ENCODE peak calls at places on chromosomes 2 and 18, in eight cellular contexts. P is fibroblast of the aortic adventitia, M is endodermal cell, G is tibial nerve, J is AG04449, K is fibroblast of lung, X is bronchial epithelial cell, V is lower lobe of right lung. U is an unnamed sample.

GRCh38 chr18:1954583-1955312 is 616.6 kb downstream of the METTL4 start:
- DNase-seq in P (no peak), M (no peak), G (no peak), J (no peak), K (no peak), X (no peak), V (no peak), U (no peak)

GRCh38 chr2:66920415-66920814 is 476.7 kb upstream of the ETAA1 start:
- DNase-seq in P (no peak), M (no peak), G (no peak), J (no peak), K (no peak), X (no peak), V (no peak), U (no peak)

GRCh38 chr2:152336103-152336853 is 1.3 kb downstream of the FMNL2 start:
- DNase-seq in P (peak; percentile 60), M (peak; percentile 80), G (peak; percentile 61), J (no peak), K (peak; percentile 56), X (peak; percentile 48), V (peak; percentile 72), U (no peak)

GRCh38 chr2:134163336-134163735 is 90.5 kb upstream of the MGAT5 start:
- DNase-seq in P (no peak), M (no peak), G (no peak), J (no peak), K (no peak), X (no peak), V (no peak), U (no peak)

GRCh38 chr2:69084492-69084891 is 71.5 kb downstream of the ANTXR1 start:
- DNase-seq in P (no peak), M (no peak), G (no peak), J (no peak), K (no peak), X (no peak), V (no peak), U (no peak)

GRCh38 chr2:172574965-172575364 is 19.1 kb downstream of the PDK1 start:
- DNase-seq in P (no peak), M (no peak), G (no peak), J (no peak), K (no peak), X (no peak), V (no peak), U (no peak)

GRCh38 chr18:22921762-22922161 is 11.4 kb upstream of the RBBP8 start:
- DNase-seq in P (no peak), M (no peak), G (no peak), J (no peak), K (no peak), X (no peak), V (no peak), U (no peak)

GRCh38 chr18:76973512-76974302 is 151.3 kb downstream of the ZNF236 start:
- DNase-seq in P (no peak), M (no peak), G (no peak), J (no peak), K (no peak), X (no peak), V (no peak), U (no peak)

GRCh38 chr2:117785740-117786139 is 28.8 kb upstream of the DDX18 start:
- DNase-seq in P (peak; percentile 53), M (peak; percentile 71), G (no peak), J (no peak), K (peak; percentile 41), X (peak; percentile 53), V (no peak), U (peak; percentile 13)

GRCh38 chr18:3792711-3793110 is 342.7 kb downstream of the TGIF1 start:
- DNase-seq in P (no peak), M (no peak), G (no peak), J (no peak), K (no peak), X (no peak), V (no peak), U (no peak)

GRCh38 chr18:54926593-54927297 is 32.5 kb downstream of the CCDC68 start:
- DNase-seq in P (peak; percentile 64), M (no peak), G (no peak), J (no peak), K (peak; percentile 67), X (peak; percentile 89), V (no peak), U (peak; percentile 18)

GRCh38 chr2:31711737-31712136 is 131.0 kb upstream of the SRD5A2 start:
- DNase-seq in P (no peak), M (no peak), G (no peak), J (no peak), K (no peak), X (peak; percentile 33), V (no peak), U (no peak)

GRCh38 chr2:237592425-237592980 is 2.0 kb upstream of the RAB17 start:
- DNase-seq in P (no peak), M (peak; percentile 51), G (no peak), J (no peak), K (no peak), X (no peak), V (no peak), U (no peak)

GRCh38 chr2:171505374-171505773 is 16.9 kb upstream of the CYBRD1 start:
- DNase-seq in P (peak; percentile 32), M (no peak), G (no peak), J (no peak), K (peak; percentile 65), X (no peak), V (no peak), U (no peak)

GRCh38 chr2:231104115-231104713 is 20.6 kb downstream of the HTR2B start:
- DNase-seq in P (peak; percentile 90), M (peak; percentile 84), G (peak; percentile 57), J (peak; percentile 26), K (peak; percentile 48), X (peak; percentile 56), V (no peak), U (peak; percentile 24)

GRCh38 chr2:207491086-207491485 is 38.7 kb upstream of the CREB1 start:
- DNase-seq in P (no peak), M (no peak), G (no peak), J (no peak), K (no peak), X (no peak), V (no peak), U (no peak)

GRCh38 chr2:113225505-113226259 is 51.9 kb downstream of the PSD4 start:
- DNase-seq in P (no peak), M (peak; percentile 84), G (no peak), J (no peak), K (peak; percentile 82), X (no peak), V (no peak), U (no peak)

GRCh38 chr2:119475225-119475856 is 43.7 kb downstream of the TMEM37 start:
- DNase-seq in P (no peak), M (peak; percentile 79), G (no peak), J (no peak), K (no peak), X (no peak), V (no peak), U (no peak)

GRCh38 chr2:176072292-176072669 is 11.5 kb downstream of the EVX2 start:
- DNase-seq in P (no peak), M (no peak), G (no peak), J (no peak), K (no peak), X (no peak), V (no peak), U (no peak)

GRCh38 chr18:33470229-33470628 is 29.7 kb upstream of the CCDC178 start:
- DNase-seq in P (no peak), M (no peak), G (no peak), J (no peak), K (peak; percentile 88), X (peak; percentile 28), V (no peak), U (no peak)

GRCh38 chr2:31275976-31276375 is 42.0 kb downstream of the EHD3 start:
- DNase-seq in P (no peak), M (no peak), G (no peak), J (no peak), K (no peak), X (no peak), V (no peak), U (no peak)

GRCh38 chr2:467543-467891 is 179.6 kb upstream of the ALKAL2 start:
- DNase-seq in P (no peak), M (no peak), G (no peak), J (no peak), K (no peak), X (no peak), V (no peak), U (no peak)
- TF ChIP-seq CTCF in P (no peak), M (no peak), G (no peak), J (no peak), K (no peak), X (no peak), V (no peak), U (no peak)

DNA sequence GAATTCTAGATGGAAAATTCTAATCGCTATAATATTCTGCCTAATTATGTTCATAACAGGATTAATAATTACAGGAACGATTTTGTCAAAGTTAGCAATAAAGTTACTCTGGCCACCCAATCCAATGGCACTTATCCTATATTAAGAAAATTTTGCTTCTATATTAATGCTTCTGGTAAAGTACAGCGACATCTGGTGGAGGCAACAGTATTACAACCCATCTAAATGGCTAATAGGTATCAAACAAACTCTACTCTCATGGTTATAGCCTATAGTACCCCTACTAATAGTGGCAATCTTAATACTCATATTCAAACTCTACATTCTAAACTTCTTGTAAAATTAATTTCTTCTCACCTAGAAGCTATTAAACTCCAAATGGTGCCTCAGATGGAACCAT is 1084.7 kb upstream of the LRRTM1 start:
- DNase-seq in P (no peak), M (no peak), G (no peak), J (no peak), K (no peak), X (peak; percentile 13), V (no peak), U (no peak)
- TF ChIP-seq CTCF in P (no peak), M (peak; percentile 67), G (no peak), J (no peak), K (peak; percentile 4), X (no peak), V (no peak), U (no peak)

DNA sequence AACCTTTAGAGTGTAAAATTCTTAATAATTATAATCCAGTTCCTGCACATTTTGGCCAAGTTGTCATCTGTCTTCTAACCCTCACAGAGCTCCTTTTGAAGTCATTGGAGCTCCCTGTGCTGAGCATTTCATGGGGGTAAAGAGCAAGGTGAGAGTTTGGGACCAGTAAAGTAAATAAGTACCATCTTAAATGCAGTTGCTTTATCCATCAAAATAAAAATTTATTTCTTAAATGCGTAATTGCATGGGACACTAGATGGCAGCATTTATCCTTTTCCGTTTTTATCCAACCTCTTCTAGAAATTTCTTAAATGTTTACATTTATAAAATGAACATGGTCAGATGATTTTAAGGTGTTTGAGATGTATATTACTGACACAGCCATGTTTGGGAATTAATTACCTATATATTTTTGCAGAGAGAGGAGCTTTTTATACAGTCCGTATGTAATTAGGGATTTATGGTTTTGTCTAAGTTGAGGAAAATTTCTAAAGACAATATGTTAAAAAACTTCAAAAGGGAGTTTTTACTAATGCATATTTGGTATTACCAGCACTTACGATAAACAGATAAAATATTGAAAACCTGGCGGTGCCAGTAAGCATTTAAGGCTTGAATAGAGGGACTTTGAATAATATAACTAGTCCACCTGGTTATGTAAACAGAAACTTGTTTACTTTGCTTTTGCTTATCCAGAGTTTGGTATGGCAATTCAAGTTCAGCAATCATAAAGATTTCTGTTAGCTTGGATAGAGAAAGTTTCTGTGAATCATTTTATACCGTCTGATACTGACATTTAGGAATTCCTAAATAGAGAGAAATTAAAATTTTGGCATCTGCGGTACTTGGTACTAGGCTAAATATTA is 54.5 kb downstream of the ACSL3 start:
- DNase-seq in P (peak; percentile 66), M (no peak), G (no peak), J (no peak), K (no peak), X (peak; percentile 26), V (no peak), U (no peak)
- TF ChIP-seq CTCF in P (peak; percentile 54), M (peak; percentile 75), G (peak; percentile 46), J (peak; percentile 35), K (peak; percentile 57), X (peak; percentile 21), V (peak; percentile 56), U (peak; percentile 46)

GRCh38 chr2:100900156-100900795 is 80.3 kb downstream of the NPAS2 start:
- DNase-seq in P (no peak), M (peak; percentile 4), G (no peak), J (no peak), K (peak; percentile 24), X (peak; percentile 37), V (no peak), U (no peak)
- TF ChIP-seq CTCF in P (no peak), M (no peak), G (no peak), J (no peak), K (no peak), X (no peak), V (no peak), U (no peak)